ENCODE peak calls at places on chromosomes 5 and 9, in six cellular contexts. Q, N, A, O, D and F are unnamed samples.
A peak's percentile ranks its signal among the peaks of the same experiment; 100 is the strongest.

GRCh38 chr9:94761506-94761905 is 35.0 kb downstream of the AOPEP start:
- DNase-seq in Q (peak; percentile 64), N (no peak), A (no peak), O (no peak), D (no peak), F (no peak)

GRCh38 chr9:96459268-96460007 is 9.5 kb downstream of the HABP4 start:
- DNase-seq in Q (no peak), N (peak; percentile 60), A (no peak), O (no peak), D (no peak), F (no peak)

GRCh38 chr5:146877178-146877681 is 1.3 kb downstream of the PPP2R2B start:
- DNase-seq in Q (no peak), N (no peak), A (no peak), O (no peak), D (no peak), F (no peak)

GRCh38 chr5:55154893-55155292 is 5.1 kb upstream of the GPX8 start:
- DNase-seq in Q (peak; percentile 83), N (no peak), A (no peak), O (no peak), D (no peak), F (peak; percentile 49)

GRCh38 chr9:81827616-81828296 is 100.5 kb upstream of the SPATA31D4 start:
- DNase-seq in Q (no peak), N (no peak), A (no peak), O (no peak), D (no peak), F (no peak)

GRCh38 chr5:53480474-53481353 is at the start of gene FST:
- DNase-seq in Q (peak; percentile 36), N (no peak), A (peak; percentile 62), O (no peak), D (no peak), F (peak; percentile 28)

GRCh38 chr9:106929471-106930198 is 66.7 kb downstream of the ZNF462 start:
- DNase-seq in Q (no peak), N (no peak), A (no peak), O (no peak), D (no peak), F (peak; percentile 60)

GRCh38 chr9:98807070-98807810 is at the start of gene GALNT12:
- DNase-seq in Q (no peak), N (no peak), A (no peak), O (no peak), D (peak; percentile 42), F (no peak)

GRCh38 chr9:100474950-100475276 is 2.0 kb downstream of the TMEFF1 start:
- DNase-seq in Q (no peak), N (no peak), A (no peak), O (no peak), D (no peak), F (no peak)

GRCh38 chr5:103021310-103021709 is 98.6 kb downstream of the GIN1 start:
- DNase-seq in Q (peak; percentile 33), N (no peak), A (peak; percentile 80), O (no peak), D (no peak), F (peak; percentile 81)

GRCh38 chr5:395156-395920 is 47.6 kb upstream of the EXOC3 start:
- DNase-seq in Q (peak; percentile 24), N (peak; percentile 94), A (no peak), O (no peak), D (no peak), F (peak; percentile 73)

GRCh38 chr9:111926421-111926875 is 29.8 kb downstream of the UGCG start:
- DNase-seq in Q (peak; percentile 87), N (no peak), A (no peak), O (no peak), D (no peak), F (peak; percentile 53)

GRCh38 chr5:160438316-160439204 is 16.9 kb downstream of the PTTG1 start:
- DNase-seq in Q (peak; percentile 66), N (no peak), A (peak; percentile 84), O (no peak), D (peak; percentile 34), F (peak; percentile 72)

GRCh38 chr9:112059145-112059979 is 115.7 kb downstream of the SUSD1 start:
- DNase-seq in Q (peak; percentile 91), N (no peak), A (no peak), O (no peak), D (no peak), F (peak; percentile 99)

GRCh38 chr5:93925321-93925720 is 183.9 kb upstream of the POU5F2 start:
- DNase-seq in Q (no peak), N (no peak), A (no peak), O (no peak), D (no peak), F (peak; percentile 5)